ENCODE peak calls at places on chromosomes 11 and 22, in seven cellular contexts. Z is H1, B is HCT116, W is K562, H is HepG2, K is GM12878, V is SK-N-SH. R is an unnamed sample.
A peak's percentile ranks its signal among the peaks of the same experiment; 100 is the strongest.

GRCh38 chr11:77821349-77821851 is 456 bp downstream of the AAMDC start:
- DNase-seq in Z (no peak), B (no peak), W (peak; percentile 18), H (peak; percentile 20), K (no peak), V (peak; percentile 51), R (no peak)

GRCh38 chr11:14623036-14623435 is 20.6 kb upstream of the PDE3B start:
- DNase-seq in Z (no peak), B (no peak), W (peak; percentile 14), H (no peak), K (no peak), V (no peak), R (no peak)

GRCh38 chr11:110433393-110434333 is 3.9 kb downstream of the FDX1 start:
- DNase-seq in Z (no peak), B (no peak), W (peak; percentile 31), H (peak; percentile 6), K (no peak), V (peak; percentile 39), R (no peak)

GRCh38 chr11:20464566-20464965 is 77.0 kb downstream of the PRMT3 start:
- DNase-seq in Z (no peak), B (no peak), W (no peak), H (no peak), K (no peak), V (no peak), R (no peak)

GRCh38 chr11:12188548-12189317 is 78.3 kb downstream of the MICAL2 start:
- DNase-seq in Z (no peak), B (no peak), W (no peak), H (no peak), K (no peak), V (no peak), R (no peak)

GRCh38 chr11:4569075-4569474 is 12.5 kb upstream of the OR52I2 start:
- DNase-seq in Z (no peak), B (no peak), W (no peak), H (no peak), K (no peak), V (no peak), R (no peak)

GRCh38 chr11:81772161-81772560 is 961.5 kb downstream of the FAM181B start:
- DNase-seq in Z (no peak), B (no peak), W (no peak), H (no peak), K (no peak), V (peak; percentile 20), R (no peak)

GRCh38 chr11:39365809-39366436 is 2093.5 kb downstream of the LRRC4C start:
- DNase-seq in Z (no peak), B (no peak), W (no peak), H (no peak), K (no peak), V (no peak), R (peak; percentile 35)

GRCh38 chr22:44436656-44437492 is 61.2 kb downstream of the RTL6 start:
- DNase-seq in Z (no peak), B (no peak), W (no peak), H (no peak), K (no peak), V (no peak), R (no peak)

GRCh38 chr22:38732251-38732815 is 23.5 kb downstream of the SUN2 start:
- DNase-seq in Z (no peak), B (no peak), W (no peak), H (no peak), K (no peak), V (no peak), R (no peak)

GRCh38 chr22:48223488-48224190 is 1461.2 kb downstream of the TBC1D22A start:
- DNase-seq in Z (no peak), B (no peak), W (no peak), H (no peak), K (no peak), V (no peak), R (no peak)

GRCh38 chr11:23473782-23474181 is 613.5 kb upstream of the CCDC179 start:
- DNase-seq in Z (no peak), B (no peak), W (no peak), H (no peak), K (no peak), V (no peak), R (no peak)

GRCh38 chr11:94129505-94130335 is 1.1 kb downstream of the PANX1 start:
- DNase-seq in Z (no peak), B (peak; percentile 56), W (no peak), H (no peak), K (no peak), V (no peak), R (no peak)

GRCh38 chr11:28964811-28965210 is 856.6 kb downstream of the METTL15 start:
- DNase-seq in Z (no peak), B (no peak), W (no peak), H (no peak), K (no peak), V (no peak), R (no peak)

GRCh38 chr11:119933164-119933563 is 204.2 kb upstream of the NECTIN1 start:
- DNase-seq in Z (no peak), B (no peak), W (no peak), H (no peak), K (no peak), V (peak; percentile 33), R (no peak)

GRCh38 chr22:32650553-32651345 is 150.8 kb upstream of the TIMP3 start:
- DNase-seq in Z (no peak), B (no peak), W (peak; percentile 51), H (no peak), K (no peak), V (no peak), R (no peak)

GRCh38 chr11:68036141-68036716 is 2.6 kb upstream of the TCIRG1 start:
- DNase-seq in Z (no peak), B (no peak), W (no peak), H (no peak), K (no peak), V (no peak), R (no peak)

GRCh38 chr11:114058871-114059277 is 637 bp upstream of the ZBTB16 start:
- DNase-seq in Z (no peak), B (no peak), W (no peak), H (no peak), K (no peak), V (no peak), R (no peak)

GRCh38 chr11:72239296-72239848 is 4.6 kb downstream of the PHOX2A start:
- DNase-seq in Z (no peak), B (no peak), W (no peak), H (no peak), K (no peak), V (peak; percentile 72), R (no peak)

GRCh38 chr11:121741954-121742361 is 289.2 kb upstream of the SORL1-AS1 start:
- DNase-seq in Z (no peak), B (no peak), W (no peak), H (no peak), K (no peak), V (peak; percentile 36), R (no peak)

GRCh38 chr11:102085864-102086551 is 24.2 kb upstream of the YAP1 start:
- DNase-seq in Z (no peak), B (peak; percentile 35), W (no peak), H (peak; percentile 94), K (no peak), V (no peak), R (no peak)

GRCh38 chr11:14956111-14956510 is 16.0 kb downstream of the CALCA start:
- DNase-seq in Z (no peak), B (no peak), W (no peak), H (no peak), K (no peak), V (no peak), R (no peak)

GRCh38 chr22:42069801-42070516 is 653 bp downstream of the NAGA start:
- DNase-seq in Z (no peak), B (no peak), W (peak; percentile 19), H (no peak), K (no peak), V (no peak), R (no peak)

GRCh38 chr11:65891180-65892136 is 985 bp downstream of the CCDC85B start:
- DNase-seq in Z (no peak), B (no peak), W (peak; percentile 73), H (peak; percentile 78), K (no peak), V (peak; percentile 65), R (peak; percentile 63)

GRCh38 chr22:48500481-48501230 is 1327.0 kb downstream of the BRD1 start:
- DNase-seq in Z (no peak), B (no peak), W (no peak), H (no peak), K (no peak), V (no peak), R (no peak)

GRCh38 chr11:86414032-86414431 is 39.3 kb downstream of the CCDC81 start:
- DNase-seq in Z (no peak), B (no peak), W (no peak), H (no peak), K (no peak), V (no peak), R (no peak)

GRCh38 chr11:86418513-86418912 is 43.8 kb downstream of the CCDC81 start:
- DNase-seq in Z (no peak), B (no peak), W (no peak), H (no peak), K (no peak), V (no peak), R (no peak)

GRCh38 chr11:86416494-86416893 is 41.8 kb downstream of the CCDC81 start:
- DNase-seq in Z (no peak), B (no peak), W (peak; percentile 32), H (no peak), K (no peak), V (no peak), R (no peak)

GRCh38 chr11:86421976-86422770 is 47.5 kb downstream of the CCDC81 start:
- DNase-seq in Z (no peak), B (no peak), W (no peak), H (no peak), K (no peak), V (no peak), R (peak; percentile 5)

GRCh38 chr11:86418929-86419328 is 44.2 kb downstream of the CCDC81 start:
- DNase-seq in Z (no peak), B (no peak), W (no peak), H (no peak), K (no peak), V (no peak), R (no peak)
- TF ChIP-seq YY1 in Z (no peak), B (no peak), W (no peak), H (no peak), K (no peak), V (no peak), R (no peak)

DNA sequence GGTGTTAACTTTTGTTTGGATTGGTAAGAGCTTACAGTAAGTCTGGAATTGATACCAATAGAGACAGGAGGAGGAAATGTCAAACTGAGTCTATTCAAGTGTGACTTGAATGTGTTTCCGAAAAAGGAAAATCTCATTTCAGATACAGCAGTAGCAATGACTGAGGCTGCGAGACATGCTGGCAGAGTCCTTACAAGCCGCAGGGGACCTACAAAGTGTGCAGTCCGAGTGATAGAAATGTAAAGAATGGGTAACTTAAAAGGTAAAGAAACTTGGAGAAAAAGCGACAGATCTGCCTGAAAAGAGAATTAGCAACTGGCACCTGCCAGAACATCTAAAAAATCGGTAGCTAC is 444 bp downstream of the CWF19L2 start:
- DNase-seq in Z (no peak), B (no peak), W (peak; percentile 41), H (no peak), K (no peak), V (peak; percentile 15), R (no peak)
- TF ChIP-seq YY1 in Z (no peak), B (no peak), W (no peak), H (no peak), K (no peak), V (no peak), R (no peak)

GRCh38 chr11:63874511-63874910 is 35.6 kb downstream of the MARK2 start:
- DNase-seq in Z (no peak), B (no peak), W (peak; percentile 29), H (no peak), K (no peak), V (no peak), R (no peak)
- TF ChIP-seq YY1 in Z (no peak), B (no peak), W (no peak), H (no peak), K (no peak), V (no peak), R (no peak)

GRCh38 chr11:47616726-47617416 is 22.7 kb upstream of the C1QTNF4 start:
- DNase-seq in Z (no peak), B (peak; percentile 21), W (peak; percentile 55), H (peak; percentile 58), K (no peak), V (no peak), R (no peak)
- TF ChIP-seq YY1 in Z (no peak), B (no peak), W (no peak), H (no peak), K (peak; percentile 66), V (no peak), R (no peak)